ENCODE peak calls at places on chromosome 9, in eight cellular contexts. One of them, this sample, is unnamed.

GRCh38 chr9:99192786-99193465 is 28.8 kb downstream of the ALG2 start:
- DNase-seq in naive thymus-derived CD8-positive, alpha-beta T cell: no peak
- DNase-seq in fibroblast of lung: peak; percentile 49
- DNase-seq in smooth muscle cell of the brain vasculature: no peak
- DNase-seq in tibial artery: no peak
- DNase-seq in cardiac fibroblast: peak; percentile 14
- DNase-seq in spleen: no peak
- DNase-seq in foreskin fibroblast: peak; percentile 64
- DNase-seq in this sample: no peak

GRCh38 chr9:128558431-128559310 is 6.3 kb downstream of the SPTAN1 start:
- DNase-seq in naive thymus-derived CD8-positive, alpha-beta T cell: peak; percentile 68
- DNase-seq in tibial artery: peak; percentile 83
- DNase-seq in foreskin fibroblast: peak; percentile 90
- DNase-seq in fibroblast of lung: peak; percentile 92
- DNase-seq in spleen: peak; percentile 82
- DNase-seq in smooth muscle cell of the brain vasculature: no peak
- DNase-seq in cardiac fibroblast: peak; percentile 94
- DNase-seq in this sample: peak; percentile 80

GRCh38 chr9:90086076-90086475 is 481.3 kb downstream of the GADD45G start:
- DNase-seq in spleen: no peak
- DNase-seq in cardiac fibroblast: no peak
- DNase-seq in fibroblast of lung: no peak
- DNase-seq in naive thymus-derived CD8-positive, alpha-beta T cell: no peak
- DNase-seq in smooth muscle cell of the brain vasculature: no peak
- DNase-seq in tibial artery: peak; percentile 43
- DNase-seq in foreskin fibroblast: no peak
- DNase-seq in this sample: no peak

GRCh38 chr9:129509508-129509907 is 111.4 kb downstream of the C9orf50 start:
- DNase-seq in foreskin fibroblast: peak; percentile 87
- DNase-seq in fibroblast of lung: peak; percentile 95
- DNase-seq in cardiac fibroblast: peak; percentile 73
- DNase-seq in naive thymus-derived CD8-positive, alpha-beta T cell: no peak
- DNase-seq in spleen: no peak
- DNase-seq in tibial artery: no peak
- DNase-seq in smooth muscle cell of the brain vasculature: no peak
- DNase-seq in this sample: peak; percentile 77

GRCh38 chr9:138121438-138122050 is 244.0 kb downstream of the CACNA1B start:
- DNase-seq in naive thymus-derived CD8-positive, alpha-beta T cell: no peak
- DNase-seq in smooth muscle cell of the brain vasculature: no peak
- DNase-seq in fibroblast of lung: no peak
- DNase-seq in foreskin fibroblast: no peak
- DNase-seq in spleen: no peak
- DNase-seq in tibial artery: no peak
- DNase-seq in cardiac fibroblast: no peak
- DNase-seq in this sample: no peak

GRCh38 chr9:127561491-127562270 is 50.4 kb upstream of the STXBP1 start:
- DNase-seq in tibial artery: peak; percentile 93
- DNase-seq in foreskin fibroblast: peak; percentile 100
- DNase-seq in cardiac fibroblast: peak; percentile 98
- DNase-seq in fibroblast of lung: peak; percentile 98
- DNase-seq in spleen: no peak
- DNase-seq in naive thymus-derived CD8-positive, alpha-beta T cell: no peak
- DNase-seq in smooth muscle cell of the brain vasculature: peak; percentile 97
- DNase-seq in this sample: peak; percentile 94

GRCh38 chr9:16645970-16646369 is 224.5 kb downstream of the BNC2 start:
- DNase-seq in naive thymus-derived CD8-positive, alpha-beta T cell: no peak
- DNase-seq in smooth muscle cell of the brain vasculature: no peak
- DNase-seq in fibroblast of lung: no peak
- DNase-seq in tibial artery: no peak
- DNase-seq in foreskin fibroblast: no peak
- DNase-seq in cardiac fibroblast: peak; percentile 55
- DNase-seq in spleen: no peak
- DNase-seq in this sample: no peak

GRCh38 chr9:18864516-18864915 is 168.5 kb downstream of the SAXO1 start:
- DNase-seq in cardiac fibroblast: no peak
- DNase-seq in tibial artery: no peak
- DNase-seq in foreskin fibroblast: peak; percentile 24
- DNase-seq in fibroblast of lung: no peak
- DNase-seq in naive thymus-derived CD8-positive, alpha-beta T cell: no peak
- DNase-seq in spleen: no peak
- DNase-seq in smooth muscle cell of the brain vasculature: no peak
- DNase-seq in this sample: no peak

GRCh38 chr9:125906144-125906543 is 159.0 kb downstream of the PBX3 start:
- DNase-seq in spleen: no peak
- DNase-seq in smooth muscle cell of the brain vasculature: no peak
- DNase-seq in tibial artery: no peak
- DNase-seq in naive thymus-derived CD8-positive, alpha-beta T cell: no peak
- DNase-seq in cardiac fibroblast: peak; percentile 72
- DNase-seq in fibroblast of lung: peak; percentile 39
- DNase-seq in foreskin fibroblast: peak; percentile 83
- DNase-seq in this sample: peak; percentile 32

This sample was measured in astrocyte of the cerebellum.